ENCODE peak calls at places on chromosomes 3 and 15, in seven cellular contexts. M is bronchial epithelial cell; D is naive thymus-derived CD4-positive, alpha-beta T cell; G is ecto neural progenitor cell; E is mesenchymal stem cell; C is naive B cell; T is activated effector memory CD4-positive, alpha-beta T cell treated with Interleukin-2 at 50 U/mL for 16 hours. V is an unnamed sample.

GRCh38 chr3:147797095-147797494 is 387.9 kb downstream of the ZIC1 start:
- DNase-seq in M (no peak), D (no peak), G (no peak), E (no peak), C (no peak), T (no peak), V (no peak)

GRCh38 chr3:65411367-65411766 is 627.4 kb downstream of the MAGI1 start:
- DNase-seq in M (no peak), D (no peak), G (no peak), E (no peak), C (no peak), T (no peak), V (no peak)

GRCh38 chr3:178419078-178419477 is 117.2 kb upstream of the KCNMB2 start:
- DNase-seq in M (peak), D (no peak), G (no peak), E (peak), C (no peak), T (no peak), V (no peak)

GRCh38 chr3:29275309-29275708 is 5.6 kb upstream of the RBMS3 start:
- DNase-seq in M (peak), D (no peak), G (no peak), E (no peak), C (no peak), T (no peak), V (no peak)

GRCh38 chr15:83164409-83165404 is 42.9 kb downstream of the HDGFL3 start:
- DNase-seq in M (peak), D (peak), G (no peak), E (peak), C (no peak), T (no peak), V (no peak)

GRCh38 chr15:77015651-77016320 is 20.9 kb downstream of the PSTPIP1 start:
- DNase-seq in M (no peak), D (no peak), G (no peak), E (no peak), C (no peak), T (no peak), V (no peak)

GRCh38 chr3:184338538-184338945 is 1.1 kb downstream of the FAM131A start:
- DNase-seq in M (peak), D (no peak), G (peak), E (peak), C (no peak), T (no peak), V (no peak)

GRCh38 chr3:57961177-57961827 is 46.9 kb upstream of the FLNB start:
- DNase-seq in M (no peak), D (no peak), G (no peak), E (no peak), C (no peak), T (no peak), V (no peak)

GRCh38 chr15:25134546-25134945 is 179.8 kb downstream of the SNRPN start:
- DNase-seq in M (peak), D (no peak), G (no peak), E (peak), C (no peak), T (no peak), V (no peak)

GRCh38 chr3:129117134-129117533 is 4.5 kb downstream of the RAB43 start:
- DNase-seq in M (no peak), D (no peak), G (no peak), E (peak), C (no peak), T (no peak), V (no peak)

GRCh38 chr3:56795097-56795806 is 6.5 kb downstream of the ARHGEF3 start:
- DNase-seq in M (peak), D (no peak), G (no peak), E (peak), C (no peak), T (no peak), V (no peak)

GRCh38 chr15:57890351-57890750 is 175.2 kb downstream of the ALDH1A2 start:
- DNase-seq in M (peak), D (no peak), G (no peak), E (no peak), C (no peak), T (no peak), V (no peak)

GRCh38 chr3:149527531-149528343 is 53.2 kb downstream of the TM4SF4 start:
- DNase-seq in M (peak), D (no peak), G (no peak), E (peak), C (no peak), T (no peak), V (no peak)

GRCh38 chr15:44471885-44472284 is 44.5 kb downstream of the CTDSPL2 start:
- DNase-seq in M (no peak), D (no peak), G (no peak), E (no peak), C (no peak), T (no peak), V (no peak)

GRCh38 chr3:31610700-31611275 is 78.1 kb downstream of the STT3B start:
- DNase-seq in M (peak), D (no peak), G (no peak), E (peak), C (no peak), T (no peak), V (no peak)

GRCh38 chr15:68536331-68537095 is 42.3 kb upstream of the CORO2B start:
- DNase-seq in M (peak), D (no peak), G (no peak), E (peak), C (no peak), T (no peak), V (no peak)

GRCh38 chr15:36024066-36024465 is 478.1 kb upstream of the DPH6 start:
- DNase-seq in M (peak), D (no peak), G (no peak), E (peak), C (no peak), T (no peak), V (no peak)

GRCh38 chr15:90836296-90836871 is 32.0 kb upstream of the FURIN start:
- DNase-seq in M (peak), D (no peak), G (no peak), E (peak), C (no peak), T (no peak), V (no peak)

GRCh38 chr15:58616171-58616570 is 133.3 kb downstream of the ADAM10 start:
- DNase-seq in M (no peak), D (no peak), G (no peak), E (no peak), C (no peak), T (no peak), V (no peak)

GRCh38 chr3:100496711-100497261 is 4.4 kb downstream of the TMEM45A start:
- DNase-seq in M (peak), D (no peak), G (no peak), E (peak), C (no peak), T (no peak), V (peak)

GRCh38 chr15:25797511-25798206 is 65.5 kb downstream of the ATP10A start:
- DNase-seq in M (no peak), D (no peak), G (no peak), E (no peak), C (no peak), T (no peak), V (no peak)

GRCh38 chr3:161644871-161645636 is 148.4 kb downstream of the OTOL1 start:
- DNase-seq in M (no peak), D (no peak), G (no peak), E (no peak), C (no peak), T (no peak), V (no peak)

GRCh38 chr15:42056934-42057743 is 36.3 kb upstream of the PLA2G4E start:
- DNase-seq in M (peak), D (peak), G (peak), E (peak), C (no peak), T (peak), V (no peak)

GRCh38 chr3:117479095-117479494 is 769.5 kb downstream of the TUSC7 start:
- DNase-seq in M (no peak), D (no peak), G (no peak), E (no peak), C (no peak), T (no peak), V (peak)

GRCh38 chr3:10511809-10512494 is 6.6 kb upstream of the ATP2B2 start:
- DNase-seq in M (peak), D (no peak), G (no peak), E (peak), C (no peak), T (no peak), V (no peak)

GRCh38 chr3:25508901-25509300 is 80.8 kb downstream of the RARB start:
- DNase-seq in M (peak), D (no peak), G (no peak), E (peak), C (no peak), T (no peak), V (no peak)

GRCh38 chr3:185335799-185336198 is 27.1 kb upstream of the MAP3K13 start:
- DNase-seq in M (peak), D (no peak), G (no peak), E (peak), C (no peak), T (no peak), V (no peak)

GRCh38 chr3:181631901-181632300 is 79.8 kb upstream of the SOX2 start:
- DNase-seq in M (peak), D (no peak), G (no peak), E (no peak), C (no peak), T (no peak), V (no peak)

GRCh38 chr3:118943597-118943996 is 91.0 kb downstream of the IGSF11 start:
- DNase-seq in M (no peak), D (no peak), G (no peak), E (no peak), C (no peak), T (no peak), V (no peak)

GRCh38 chr15:68601206-68602197 is 22.7 kb downstream of the CORO2B start:
- DNase-seq in M (no peak), D (no peak), G (no peak), E (no peak), C (no peak), T (no peak), V (no peak)

GRCh38 chr3:36124118-36124796 is 256.0 kb upstream of the STAC start:
- DNase-seq in M (peak), D (no peak), G (peak), E (peak), C (no peak), T (no peak), V (no peak)